ENCODE peak calls at places on chromosomes 12 and 14, in eight cellular contexts. Q is cardiac muscle cell; M is Peyer's patch; D is CD8-positive, alpha-beta T cell; G is choroid plexus epithelial cell; B is pancreas; X is transverse colon; S is IMR-90. A is an unnamed sample.

GRCh38 chr12:71315328-71315960 is 124.2 kb upstream of the LGR5 start:
- DNase-seq in Q (peak), M (no peak), D (no peak), G (no peak), B (no peak), X (no peak), S (no peak), A (no peak)

GRCh38 chr14:50766338-50766886 is 64.5 kb downstream of the NIN start:
- DNase-seq in Q (no peak), M (no peak), D (no peak), G (peak), B (no peak), X (no peak), S (no peak), A (peak)

GRCh38 chr14:23294734-23295561 is 7.7 kb downstream of the PPP1R3E start:
- DNase-seq in Q (peak), M (peak), D (peak), G (peak), B (no peak), X (peak), S (peak), A (peak)

GRCh38 chr12:64819816-64820402 is 4.5 kb upstream of the TBC1D30 start:
- DNase-seq in Q (no peak), M (no peak), D (no peak), G (no peak), B (no peak), X (no peak), S (no peak), A (no peak)

GRCh38 chr14:105173901-105174894 is 5.6 kb upstream of the JAG2 start:
- DNase-seq in Q (no peak), M (peak), D (peak), G (no peak), B (no peak), X (peak), S (no peak), A (no peak)

GRCh38 chr12:33828326-33828725 is 194.0 kb upstream of the ALG10 start:
- DNase-seq in Q (no peak), M (no peak), D (no peak), G (no peak), B (no peak), X (no peak), S (no peak), A (no peak)

GRCh38 chr14:99945732-99946651 is 119.2 kb upstream of the EVL start:
- DNase-seq in Q (no peak), M (no peak), D (no peak), G (no peak), B (no peak), X (no peak), S (peak), A (no peak)

GRCh38 chr12:48286665-48287064 is 64.1 kb downstream of the ZNF641 start:
- DNase-seq in Q (peak), M (no peak), D (no peak), G (peak), B (no peak), X (no peak), S (no peak), A (peak)

GRCh38 chr12:42568952-42569916 is 20.3 kb downstream of the PRICKLE1 start:
- DNase-seq in Q (peak), M (no peak), D (no peak), G (peak), B (no peak), X (no peak), S (peak), A (peak)

GRCh38 chr12:112381898-112382796 is at the start of gene HECTD4:
- DNase-seq in Q (peak), M (peak), D (peak), G (peak), B (peak), X (peak), S (peak), A (peak)

GRCh38 chr12:48999371-49000131 is at the start of gene DDN:
- DNase-seq in Q (peak), M (no peak), D (no peak), G (peak), B (no peak), X (no peak), S (peak), A (no peak)

GRCh38 chr12:106679576-106679975 is 94.9 kb upstream of the RIC8B start:
- DNase-seq in Q (no peak), M (no peak), D (no peak), G (no peak), B (no peak), X (no peak), S (no peak), A (no peak)

GRCh38 chr12:108403952-108404351 is 64.8 kb upstream of the CMKLR1 start:
- DNase-seq in Q (no peak), M (no peak), D (no peak), G (no peak), B (no peak), X (no peak), S (no peak), A (no peak)

GRCh38 chr12:106919910-106920544 is 35.7 kb upstream of the TMEM263 start:
- DNase-seq in Q (peak), M (no peak), D (no peak), G (peak), B (no peak), X (no peak), S (peak), A (peak)

GRCh38 chr12:14981049-14981448 is 8.2 kb downstream of the PDE6H start:
- DNase-seq in Q (no peak), M (no peak), D (no peak), G (no peak), B (no peak), X (no peak), S (no peak), A (no peak)

GRCh38 chr12:3473844-3474243 is 17.2 kb upstream of the PRMT8 start:
- DNase-seq in Q (no peak), M (no peak), D (no peak), G (no peak), B (no peak), X (no peak), S (no peak), A (no peak)

GRCh38 chr12:122322501-122322900 is 56.2 kb upstream of the VPS33A start:
- DNase-seq in Q (peak), M (no peak), D (no peak), G (peak), B (no peak), X (no peak), S (peak), A (peak)

GRCh38 chr12:113684053-113684907 is 212.6 kb upstream of the LHX5 start:
- DNase-seq in Q (peak), M (no peak), D (no peak), G (no peak), B (no peak), X (no peak), S (peak), A (no peak)

GRCh38 chr14:104363891-104364760 is 215.4 kb upstream of the C14orf180 start:
- DNase-seq in Q (no peak), M (peak), D (no peak), G (no peak), B (peak), X (no peak), S (no peak), A (no peak)

GRCh38 chr12:124664395-124665111 is 97.1 kb upstream of the NCOR2 start:
- DNase-seq in Q (peak), M (no peak), D (no peak), G (no peak), B (no peak), X (no peak), S (no peak), A (no peak)

GRCh38 chr12:115872212-115872611 is 405.3 kb downstream of the MED13L start:
- DNase-seq in Q (no peak), M (no peak), D (no peak), G (no peak), B (no peak), X (no peak), S (no peak), A (no peak)

GRCh38 chr12:127381043-127381668 is 885.8 kb upstream of the TMEM132C start:
- DNase-seq in Q (peak), M (peak), D (peak), G (peak), B (peak), X (peak), S (no peak), A (peak)

GRCh38 chr12:27064397-27065342 is 17.7 kb downstream of the C12orf71 start:
- DNase-seq in Q (no peak), M (no peak), D (no peak), G (no peak), B (no peak), X (no peak), S (no peak), A (no peak)

GRCh38 chr14:67883717-67884116 is 64.1 kb downstream of the RAD51B start:
- DNase-seq in Q (peak), M (no peak), D (no peak), G (peak), B (no peak), X (no peak), S (peak), A (peak)

GRCh38 chr12:16220120-16220519 is 57.4 kb downstream of the SLC15A5 start:
- DNase-seq in Q (no peak), M (no peak), D (no peak), G (no peak), B (no peak), X (no peak), S (no peak), A (no peak)

GRCh38 chr12:90008277-90008676 is 299.6 kb upstream of the ATP2B1 start:
- DNase-seq in Q (no peak), M (no peak), D (no peak), G (no peak), B (no peak), X (no peak), S (no peak), A (peak)

GRCh38 chr12:47995976-47996375 is 8.3 kb downstream of the COL2A1 start:
- DNase-seq in Q (peak), M (peak), D (no peak), G (peak), B (no peak), X (no peak), S (peak), A (peak)

GRCh38 chr14:60275932-60276331 is 26.9 kb downstream of the PPM1A start:
- DNase-seq in Q (peak), M (no peak), D (no peak), G (no peak), B (no peak), X (no peak), S (no peak), A (no peak)

GRCh38 chr14:104360522-104360921 is 219.0 kb upstream of the C14orf180 start:
- DNase-seq in Q (no peak), M (peak), D (no peak), G (no peak), B (peak), X (no peak), S (no peak), A (no peak)

GRCh38 chr12:45663452-45663851 is 66.1 kb upstream of the ARID2 start:
- DNase-seq in Q (no peak), M (no peak), D (no peak), G (no peak), B (no peak), X (no peak), S (no peak), A (no peak)

GRCh38 chr14:51209457-51209856 is 30.6 kb upstream of the TMX1 start:
- DNase-seq in Q (no peak), M (no peak), D (no peak), G (no peak), B (no peak), X (no peak), S (no peak), A (no peak)

GRCh38 chr14:96573473-96574100 is 71.4 kb downstream of the PAPOLA start:
- DNase-seq in Q (no peak), M (no peak), D (no peak), G (no peak), B (no peak), X (no peak), S (no peak), A (no peak)

GRCh38 chr14:96575233-96575632 is 73.1 kb downstream of the PAPOLA start:
- DNase-seq in Q (no peak), M (no peak), D (no peak), G (no peak), B (no peak), X (no peak), S (no peak), A (no peak)

GRCh38 chr14:96574171-96574632 is 72.0 kb downstream of the PAPOLA start:
- DNase-seq in Q (no peak), M (no peak), D (no peak), G (no peak), B (no peak), X (no peak), S (no peak), A (peak)

GRCh38 chr14:96576359-96576758 is 74.2 kb downstream of the PAPOLA start:
- DNase-seq in Q (no peak), M (no peak), D (no peak), G (no peak), B (no peak), X (no peak), S (no peak), A (no peak)

GRCh38 chr14:96574633-96575191 is 72.5 kb downstream of the PAPOLA start:
- DNase-seq in Q (peak), M (no peak), D (no peak), G (peak), B (no peak), X (no peak), S (peak), A (no peak)
- H3K4me3 ChIP-seq in Q (no peak), M (no peak), D (no peak), G (no peak), B (no peak), X (no peak), S (no peak), A (no peak)

GRCh38 chr14:71011479-71011878 is 104.2 kb downstream of the PCNX1 start:
- DNase-seq in Q (peak), M (no peak), D (no peak), G (peak), B (no peak), X (no peak), S (no peak), A (no peak)
- TF ChIP-seq CTCF in Q (peak), M (no peak), D (peak), G (peak), B (no peak), X (peak), S (peak), A (peak)

DNA sequence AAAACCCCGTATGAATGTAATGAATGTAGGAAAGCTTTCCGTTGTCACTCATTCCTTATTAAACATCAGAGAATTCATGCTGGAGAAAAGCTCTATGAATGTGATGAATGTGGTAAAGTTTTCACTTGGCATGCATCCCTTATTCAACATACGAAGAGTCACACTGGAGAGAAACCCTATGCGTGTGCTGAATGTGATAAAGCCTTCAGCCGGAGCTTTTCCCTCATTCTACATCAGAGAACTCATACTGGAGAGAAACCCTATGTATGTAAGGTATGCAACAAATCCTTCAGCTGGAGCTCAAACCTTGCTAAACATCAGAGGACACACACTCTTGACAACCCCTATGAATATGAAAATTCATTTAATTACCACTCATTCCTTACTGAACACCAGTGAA is 23.8 kb downstream of the ZNF891 start:
- DNase-seq in Q (peak), M (no peak), D (no peak), G (peak), B (no peak), X (no peak), S (no peak), A (peak)
- H3K4me3 ChIP-seq in Q (no peak), M (no peak), D (no peak), G (no peak), B (no peak), X (no peak), S (no peak), A (no peak)

DNA sequence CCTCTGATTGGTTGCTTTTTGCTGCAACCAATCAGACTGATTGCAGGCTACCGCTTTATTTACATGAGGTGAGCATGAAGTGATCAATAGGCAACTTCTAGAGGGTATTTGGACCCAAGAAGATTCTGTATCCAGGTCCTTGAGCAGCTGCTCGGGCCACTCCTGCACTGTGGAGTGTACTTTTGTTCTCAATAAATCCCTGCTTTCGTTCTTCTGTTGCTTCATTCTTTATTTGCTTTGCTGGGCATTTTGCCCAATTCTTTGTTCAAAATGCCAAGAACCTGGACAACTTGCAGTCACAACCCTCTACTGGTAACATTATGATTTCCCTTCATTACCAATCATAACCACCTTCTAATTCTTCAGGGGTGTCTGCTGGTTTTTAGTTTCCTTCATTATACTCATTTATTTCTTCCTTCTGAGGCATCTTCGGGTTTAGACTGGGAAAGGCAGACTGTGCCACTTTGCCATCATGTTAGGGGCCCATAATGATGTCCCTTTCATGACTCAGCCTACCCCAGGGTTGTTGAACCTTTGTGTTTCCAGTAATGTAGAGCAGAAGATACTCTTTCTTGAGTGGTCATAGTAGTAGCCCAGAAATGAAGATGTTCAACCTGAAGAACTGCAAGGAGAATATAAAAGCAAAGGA is 43.4 kb upstream of the LIMA1 start:
- DNase-seq in Q (peak), M (peak), D (no peak), G (peak), B (no peak), X (peak), S (peak), A (peak)
- TF ChIP-seq CTCF in Q (no peak), M (peak), D (no peak), G (peak), B (no peak), X (no peak), S (no peak), A (no peak)

GRCh38 chr12:69331482-69331845 is 16.7 kb upstream of the LYZ start:
- DNase-seq in Q (no peak), M (no peak), D (no peak), G (no peak), B (no peak), X (peak), S (no peak), A (no peak)

GRCh38 chr12:69332815-69333358 is 15.3 kb upstream of the LYZ start:
- DNase-seq in Q (no peak), M (peak), D (no peak), G (no peak), B (no peak), X (no peak), S (no peak), A (no peak)

GRCh38 chr12:69331846-69332684 is 16.1 kb upstream of the LYZ start:
- DNase-seq in Q (no peak), M (no peak), D (no peak), G (no peak), B (peak), X (no peak), S (no peak), A (no peak)

GRCh38 chr12:69330475-69331473 is 17.4 kb upstream of the LYZ start:
- DNase-seq in Q (no peak), M (peak), D (peak), G (peak), B (peak), X (peak), S (peak), A (peak)

DNA sequence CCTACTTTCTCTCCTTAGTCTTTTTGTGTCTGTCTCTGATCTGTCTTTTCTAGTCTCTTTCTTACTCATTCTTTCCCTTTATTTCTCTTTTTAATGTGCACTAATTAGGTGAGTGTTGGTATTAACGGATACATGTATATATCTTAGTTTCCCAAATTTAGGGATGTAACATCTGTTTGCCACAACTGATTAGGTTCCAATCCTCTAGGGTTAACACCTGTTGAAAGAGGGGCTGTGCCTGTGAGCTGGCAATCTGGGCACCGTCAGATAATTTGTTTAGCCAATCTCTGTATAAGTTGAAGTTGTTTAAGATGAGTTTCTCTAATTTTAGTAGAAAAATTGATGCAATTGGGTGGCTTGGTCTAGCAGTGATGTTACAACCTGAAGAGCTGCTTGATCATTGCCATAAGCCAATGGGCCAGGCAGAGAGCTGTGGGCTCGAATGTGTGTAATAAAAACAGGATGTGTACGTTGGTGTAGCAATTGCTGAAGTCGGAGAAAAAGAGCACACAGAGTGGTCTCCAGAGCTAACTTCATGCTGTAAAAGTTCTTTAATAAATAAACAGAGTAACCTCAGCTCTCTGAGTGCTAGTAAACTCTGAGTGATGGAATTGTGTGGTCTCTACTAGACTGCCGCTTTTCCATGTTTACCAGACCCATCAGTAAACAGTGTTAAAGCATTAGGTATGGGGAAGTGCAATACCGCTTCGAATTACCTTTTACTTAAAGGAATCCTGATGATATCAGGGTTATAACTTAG is 18.3 kb upstream of the LYZ start:
- DNase-seq in Q (no peak), M (peak), D (peak), G (no peak), B (no peak), X (no peak), S (no peak), A (no peak)
- H3K4me3 ChIP-seq in Q (no peak), M (peak), D (peak), G (no peak), B (peak), X (peak), S (no peak), A (no peak)

GRCh38 chr14:94548999-94549985 is 11.9 kb upstream of the SERPINA4 start:
- DNase-seq in Q (peak), M (peak), D (peak), G (peak), B (peak), X (peak), S (peak), A (peak)
- TF ChIP-seq CTCF in Q (peak), M (peak), D (peak), G (peak), B (peak), X (peak), S (peak), A (peak)

GRCh38 chr14:96304956-96305355 is 48.9 kb downstream of the BDKRB1 start:
- DNase-seq in Q (no peak), M (no peak), D (no peak), G (no peak), B (no peak), X (no peak), S (no peak), A (no peak)
- H3K4me3 ChIP-seq in Q (no peak), M (no peak), D (no peak), G (no peak), B (no peak), X (no peak), S (no peak), A (no peak)

A was measured in fibroblast of villous mesenchyme.